ENCODE peak calls at places on chromosomes 2 and 18, in seven cellular contexts. U is progenitor cell of endocrine pancreas, J is fibroblast of lung, T is HFFc6, Z is stomach, O is WTC11, F is HCT116. C is an unnamed sample.

GRCh38 chr18:49795612-49796552 is 17.5 kb downstream of the ACAA2 start:
- DNase-seq in J (peak; percentile 42), O (no peak), U (no peak), T (no peak), Z (no peak), F (no peak), C (no peak)

GRCh38 chr2:48248251-48248933 is 281.6 kb upstream of the STON1 start:
- DNase-seq in F (peak; percentile 60), O (no peak), J (peak; percentile 93), T (peak; percentile 93), U (no peak), Z (no peak), C (no peak)

GRCh38 chr2:188245230-188245629 is 46.4 kb upstream of the GULP1 start:
- DNase-seq in F (no peak), T (no peak), O (no peak), J (peak; percentile 1), U (no peak), Z (no peak), C (no peak)

GRCh38 chr2:178426388-178426787 is 24.6 kb downstream of the PRKRA start:
- DNase-seq in F (no peak), T (peak; percentile 13), O (no peak), J (peak; percentile 57), U (no peak), Z (no peak), C (no peak)

GRCh38 chr2:20095469-20095868 is 44.0 kb upstream of the LAPTM4A start:
- DNase-seq in J (no peak), U (no peak), T (no peak), O (no peak), Z (no peak), F (no peak), C (no peak)

GRCh38 chr2:162838141-162838500 is 446 bp downstream of the KCNH7 start:
- DNase-seq in T (no peak), Z (no peak), F (no peak), O (no peak), U (no peak), J (no peak), C (no peak)

GRCh38 chr18:57970356-57971095 is 73.5 kb upstream of the NEDD4L start:
- DNase-seq in U (no peak), O (peak; percentile 76), F (peak; percentile 34), J (no peak), Z (no peak), T (no peak), C (no peak)

GRCh38 chr2:64750817-64751285 is 97.1 kb upstream of the SERTAD2 start:
- DNase-seq in F (peak; percentile 98), O (peak; percentile 97), J (peak; percentile 100), T (peak; percentile 99), U (peak; percentile 95), Z (peak; percentile 99), C (peak; percentile 97)

GRCh38 chr2:5673861-5674240 is 18.3 kb upstream of the SOX11 start:
- DNase-seq in Z (no peak), F (no peak), J (peak; percentile 58), T (no peak), O (no peak), U (no peak), C (no peak)

GRCh38 chr18:32072321-32072720 is 19.4 kb upstream of the RNF138 start:
- DNase-seq in F (no peak), U (no peak), T (no peak), O (no peak), J (no peak), Z (no peak), C (no peak)

GRCh38 chr2:131104487-131105155 is 515 bp upstream of the PLEKHB2 start:
- DNase-seq in U (no peak), Z (peak; percentile 49), J (peak; percentile 65), O (no peak), T (peak; percentile 68), F (peak; percentile 84), C (no peak)

GRCh38 chr2:167689444-167689843 is 558.0 kb downstream of the STK39 start:
- DNase-seq in U (no peak), Z (no peak), J (no peak), T (no peak), O (no peak), F (peak; percentile 36), C (no peak)
- TF ChIP-seq CTCF in U (no peak), Z (no peak), J (no peak), T (no peak), O (peak; percentile 40), F (peak; percentile 18), C (no peak)

DNA sequence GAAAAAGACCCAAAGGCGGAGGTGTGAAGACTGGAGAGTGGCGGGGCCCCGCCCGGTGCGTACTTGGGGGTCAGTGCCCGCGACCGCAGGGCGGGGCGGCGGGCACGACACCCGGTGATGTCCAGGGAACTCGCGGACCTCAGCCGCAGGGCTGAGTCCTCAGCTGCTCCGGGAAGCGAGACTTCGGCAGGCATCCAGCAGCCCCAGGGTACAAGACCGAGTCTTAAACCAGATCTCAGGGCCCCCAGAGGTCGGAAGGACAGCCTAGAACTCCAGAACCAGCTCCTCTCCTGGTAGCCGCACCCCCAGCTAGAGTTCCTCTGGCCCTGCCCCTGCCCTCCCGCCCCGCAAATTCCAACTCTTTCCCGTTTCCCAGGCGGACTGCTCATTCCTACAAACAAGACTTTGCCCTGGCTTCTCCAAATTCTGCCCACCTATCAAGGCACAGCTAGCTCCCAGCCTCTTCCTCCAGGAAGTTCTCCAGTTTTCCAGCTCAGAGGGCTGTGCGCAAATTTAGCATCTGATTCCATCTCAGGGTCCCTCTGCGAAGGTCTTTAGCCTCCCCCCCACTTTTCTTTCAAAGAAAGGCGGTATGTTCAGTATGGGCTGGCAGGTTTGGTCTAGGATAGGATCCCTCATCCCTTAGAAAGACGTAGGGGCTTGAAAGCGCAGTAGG is 26.0 kb upstream of the NOTO start:
- DNase-seq in O (peak; percentile 22), T (no peak), U (no peak), J (no peak), Z (peak; percentile 36), F (no peak), C (peak; percentile 20)
- TF ChIP-seq CTCF in O (no peak), T (no peak), U (no peak), J (no peak), Z (no peak), F (no peak), C (no peak)

GRCh38 chr2:152243723-152244122 is 68.2 kb upstream of the STAM2 start:
- DNase-seq in J (no peak), Z (no peak), U (no peak), O (no peak), F (no peak), T (no peak), C (no peak)

GRCh38 chr2:152240559-152241231 is 65.1 kb upstream of the STAM2 start:
- DNase-seq in O (no peak), U (no peak), J (peak; percentile 53), F (no peak), Z (no peak), T (peak; percentile 84), C (no peak)

GRCh38 chr2:152244241-152244640 is 68.7 kb upstream of the STAM2 start:
- DNase-seq in U (no peak), J (no peak), T (no peak), F (no peak), Z (no peak), O (no peak), C (no peak)

GRCh38 chr2:152242787-152243472 is 67.4 kb upstream of the STAM2 start:
- DNase-seq in U (no peak), F (no peak), J (no peak), O (no peak), T (no peak), Z (no peak), C (no peak)

GRCh38 chr2:152241956-152242355 is 66.4 kb upstream of the STAM2 start:
- DNase-seq in J (peak; percentile 2), Z (no peak), O (no peak), F (no peak), T (no peak), U (no peak), C (no peak)
- TF ChIP-seq CTCF in J (no peak), Z (no peak), O (no peak), F (no peak), T (no peak), U (no peak), C (no peak)

GRCh38 chr2:66030553-66030952 is 404.4 kb upstream of the MEIS1 start:
- DNase-seq in Z (no peak), J (no peak), U (no peak), T (no peak), O (no peak), F (peak; percentile 3), C (no peak)
- TF ChIP-seq CTCF in Z (no peak), J (no peak), U (peak; percentile 36), T (no peak), O (no peak), F (no peak), C (no peak)

GRCh38 chr18:13070460-13070859 is 79.3 kb downstream of the CEP192 start:
- DNase-seq in Z (no peak), U (no peak), O (no peak), F (no peak), J (no peak), T (no peak), C (no peak)
- TF ChIP-seq CTCF in Z (no peak), U (no peak), O (no peak), F (no peak), J (no peak), T (no peak), C (no peak)

GRCh38 chr18:22752014-22752413 is 181.1 kb upstream of the RBBP8 start:
- DNase-seq in Z (no peak), U (no peak), J (no peak), T (no peak), F (no peak), O (no peak), C (no peak)
- TF ChIP-seq CTCF in Z (no peak), U (no peak), J (no peak), T (no peak), F (no peak), O (no peak), C (no peak)

GRCh38 chr2:121735520-121736074 is 1.1 kb downstream of the NIFK start:
- DNase-seq in J (no peak), U (no peak), O (no peak), T (no peak), Z (no peak), F (no peak), C (no peak)
- TF ChIP-seq CTCF in J (no peak), U (no peak), O (no peak), T (no peak), Z (no peak), F (peak; percentile 26), C (no peak)

GRCh38 chr2:42238644-42239288 is 69.6 kb downstream of the EML4 start:
- DNase-seq in F (peak; percentile 6), Z (peak; percentile 62), U (no peak), T (peak; percentile 5), O (peak; percentile 47), J (no peak), C (no peak)
- TF ChIP-seq CTCF in F (peak; percentile 53), Z (no peak), U (peak; percentile 53), T (peak; percentile 65), O (peak; percentile 26), J (no peak), C (peak; percentile 25)

DNA sequence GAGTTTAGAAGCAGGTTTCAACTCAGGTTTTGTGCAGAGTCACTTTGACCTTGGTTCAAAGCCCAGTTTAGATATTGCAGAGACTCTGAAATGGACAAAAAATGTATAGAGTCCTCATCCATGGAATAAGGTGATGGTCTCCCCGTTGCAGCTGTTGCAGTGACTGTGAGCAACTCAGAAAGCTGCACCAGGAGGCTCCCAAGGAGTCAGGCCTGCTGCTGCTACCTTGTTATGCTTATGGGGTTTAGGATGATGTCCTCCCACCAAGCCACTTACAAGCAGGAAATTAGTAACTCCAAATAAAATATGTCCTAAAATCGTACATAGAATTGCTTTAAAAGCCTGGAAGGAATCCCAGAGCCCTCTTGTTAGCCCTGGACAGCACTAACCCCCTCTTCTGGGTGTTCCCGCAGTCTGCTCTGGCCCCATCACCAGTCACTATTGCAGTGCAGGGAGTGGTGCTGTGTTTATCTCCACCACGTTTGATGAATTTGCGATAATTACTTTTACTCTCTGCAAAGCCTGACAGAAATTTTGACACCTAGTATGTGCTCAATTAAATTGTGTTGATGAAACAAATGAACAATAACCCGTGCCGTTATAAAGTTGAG is 189.0 kb downstream of the CNTNAP5 start:
- DNase-seq in Z (no peak), J (no peak), U (no peak), T (no peak), F (no peak), O (no peak), C (no peak)
- TF ChIP-seq CTCF in Z (no peak), J (no peak), U (no peak), T (no peak), F (no peak), O (no peak), C (no peak)

C was measured in natural killer cell.